ENCODE peak calls at places on chromosomes 3 and 15, in nine cellular contexts. I, F, Y, P, R, J, Z, E and U are unnamed samples.

GRCh38 chr15:98850991-98851776 is 156.4 kb downstream of the PGPEP1L start:
- DNase-seq in I (peak; percentile 82), F (peak; percentile 75), Y (peak; percentile 90), P (peak; percentile 80), R (peak; percentile 57), J (peak; percentile 27), Z (peak; percentile 61), E (peak; percentile 69), U (peak; percentile 83)

GRCh38 chr15:65309882-65310418 is 5.5 kb downstream of the RNU5B-1 start:
- DNase-seq in I (no peak), F (no peak), Y (no peak), P (no peak), R (no peak), J (no peak), Z (no peak), E (no peak), U (no peak)

GRCh38 chr3:122271246-122271898 is 53.7 kb upstream of the CSTA start:
- DNase-seq in I (no peak), F (no peak), Y (no peak), P (no peak), R (no peak), J (no peak), Z (no peak), E (no peak), U (no peak)

GRCh38 chr15:23954931-23955330 is 267.8 kb upstream of the NDN start:
- DNase-seq in I (no peak), F (peak; percentile 40), Y (no peak), P (no peak), R (no peak), J (no peak), Z (no peak), E (no peak), U (no peak)

GRCh38 chr15:58361291-58361759 is 70.5 kb upstream of the LIPC start:
- DNase-seq in I (no peak), F (no peak), Y (no peak), P (no peak), R (no peak), J (no peak), Z (no peak), E (no peak), U (no peak)

GRCh38 chr3:144272715-144273114 is 301.1 kb downstream of the DIPK2A start:
- DNase-seq in I (no peak), F (no peak), Y (no peak), P (no peak), R (no peak), J (no peak), Z (no peak), E (no peak), U (no peak)

GRCh38 chr15:66045542-66045941 is 176.3 kb downstream of the RAB11A start:
- DNase-seq in I (peak; percentile 16), F (no peak), Y (no peak), P (no peak), R (no peak), J (no peak), Z (no peak), E (no peak), U (no peak)

GRCh38 chr3:149813367-149814281 is 609 bp downstream of the RNF13 start:
- DNase-seq in I (peak; percentile 19), F (no peak), Y (peak; percentile 61), P (no peak), R (no peak), J (peak; percentile 46), Z (peak; percentile 47), E (peak; percentile 24), U (no peak)

GRCh38 chr3:44050051-44050570 is 191.6 kb upstream of the TOPAZ1 start:
- DNase-seq in I (no peak), F (no peak), Y (no peak), P (no peak), R (no peak), J (no peak), Z (no peak), E (no peak), U (no peak)

GRCh38 chr3:172201990-172202318 is 162.6 kb downstream of the FNDC3B start:
- DNase-seq in I (no peak), F (no peak), Y (no peak), P (no peak), R (no peak), J (peak; percentile 17), Z (no peak), E (no peak), U (no peak)

GRCh38 chr3:172202797-172203196 is 163.4 kb downstream of the FNDC3B start:
- DNase-seq in I (no peak), F (no peak), Y (no peak), P (no peak), R (no peak), J (no peak), Z (no peak), E (no peak), U (no peak)

GRCh38 chr3:172199850-172200369 is 160.5 kb downstream of the FNDC3B start:
- DNase-seq in I (no peak), F (no peak), Y (no peak), P (no peak), R (no peak), J (no peak), Z (no peak), E (no peak), U (no peak)

GRCh38 chr3:172203522-172204258 is 164.3 kb downstream of the FNDC3B start:
- DNase-seq in I (no peak), F (no peak), Y (no peak), P (no peak), R (no peak), J (no peak), Z (peak; percentile 98), E (no peak), U (peak; percentile 62)

GRCh38 chr3:172201136-172201989 is 162.0 kb downstream of the FNDC3B start:
- DNase-seq in I (peak; percentile 74), F (no peak), Y (peak; percentile 89), P (peak; percentile 91), R (no peak), J (peak; percentile 66), Z (no peak), E (peak; percentile 26), U (peak; percentile 73)
- H3K27ac ChIP-seq in I (peak overlapping the region; percentile 74), F (peak overlapping the region; percentile 75), Y (peak overlapping the region; percentile 88), P (peak overlapping the region; percentile 85), R (no peak overlapping the region), J (peak overlapping the region; percentile 80), Z (peak overlapping the region; percentile 39), E (peak overlapping the region; percentile 38), U (peak overlapping the region; percentile 79)

DNA sequence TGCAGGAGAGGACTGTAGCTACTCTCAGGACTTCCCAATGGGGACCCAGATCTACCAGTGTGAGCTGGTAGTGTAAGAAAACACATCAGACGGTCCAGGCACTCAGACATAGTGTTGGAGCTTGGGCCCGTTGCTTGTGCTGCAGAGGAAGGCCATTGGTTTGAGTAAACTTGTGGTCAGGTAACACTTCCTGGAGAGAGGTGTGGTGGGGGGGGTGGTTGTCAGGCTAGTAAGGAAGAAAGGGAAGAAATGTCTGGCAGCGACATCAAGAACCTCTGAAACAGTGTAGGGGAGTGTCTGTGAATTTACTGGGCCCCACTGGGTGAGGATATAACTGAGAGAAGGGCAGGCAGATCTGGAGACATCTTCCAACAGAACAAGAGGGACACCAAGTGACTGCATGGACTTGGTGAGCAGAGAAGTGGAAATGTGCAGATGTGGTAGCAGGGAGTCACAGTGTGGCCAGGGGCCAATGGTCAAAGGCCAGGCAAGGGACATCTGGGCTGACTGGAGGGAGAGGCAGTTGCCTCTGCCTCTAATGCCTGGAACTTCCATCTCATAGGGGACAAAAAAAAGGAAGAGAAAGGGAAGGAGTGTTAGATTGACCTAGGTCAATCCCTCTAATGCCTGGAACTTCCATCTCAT is 63.7 kb upstream of the MRPS22 start:
- DNase-seq in I (no peak), F (no peak), Y (no peak), P (no peak), R (no peak), J (peak; percentile 46), Z (no peak), E (no peak), U (no peak)
- TF ChIP-seq EP300 in I (no peak), F (no peak), Y (no peak), P (no peak), R (no peak), J (no peak), Z (no peak), E (no peak), U (no peak)

GRCh38 chr3:126357299-126358037 is at the start of gene KLF15:
- DNase-seq in I (peak; percentile 89), F (peak; percentile 98), Y (peak; percentile 96), P (peak; percentile 91), R (no peak), J (peak; percentile 82), Z (peak; percentile 65), E (peak; percentile 97), U (peak; percentile 91)

GRCh38 chr3:126356373-126357298 is 572 bp downstream of the KLF15 start:
- DNase-seq in I (peak; percentile 20), F (peak; percentile 90), Y (peak; percentile 82), P (peak; percentile 80), R (no peak), J (no peak), Z (no peak), E (peak; percentile 82), U (no peak)

GRCh38 chr3:126354776-126355175 is 2.4 kb downstream of the KLF15 start:
- DNase-seq in I (no peak), F (peak; percentile 45), Y (peak; percentile 62), P (peak; percentile 58), R (no peak), J (no peak), Z (no peak), E (no peak), U (no peak)

GRCh38 chr3:126355251-126355650 is 2.0 kb downstream of the KLF15 start:
- DNase-seq in I (no peak), F (peak; percentile 33), Y (peak; percentile 67), P (no peak), R (no peak), J (no peak), Z (no peak), E (no peak), U (no peak)

GRCh38 chr3:126355777-126356372 is 1.3 kb downstream of the KLF15 start:
- DNase-seq in I (peak; percentile 88), F (peak; percentile 97), Y (peak; percentile 100), P (peak; percentile 98), R (peak; percentile 64), J (peak; percentile 94), Z (peak; percentile 94), E (peak; percentile 99), U (peak; percentile 98)
- TF ChIP-seq POLR2AphosphoS5 in I (peak; percentile 85), F (peak; percentile 72), Y (peak; percentile 97), P (peak; percentile 3), R (no peak), J (no peak), Z (peak; percentile 44), E (no peak), U (peak; percentile 97)

GRCh38 chr3:46861996-46862688 is 1.1 kb downstream of the MYL3 start:
- DNase-seq in I (no peak), F (no peak), Y (peak; percentile 40), P (peak; percentile 44), R (no peak), J (no peak), Z (no peak), E (no peak), U (no peak)

GRCh38 chr3:46862689-46863020 is 589 bp downstream of the MYL3 start:
- DNase-seq in I (no peak), F (no peak), Y (no peak), P (no peak), R (no peak), J (no peak), Z (no peak), E (no peak), U (no peak)

GRCh38 chr3:46858996-46859710 is 4.1 kb downstream of the MYL3 start:
- DNase-seq in I (no peak), F (peak; percentile 37), Y (no peak), P (peak; percentile 44), R (no peak), J (no peak), Z (no peak), E (no peak), U (no peak)

GRCh38 chr3:46861293-46861995 is 1.8 kb downstream of the MYL3 start:
- DNase-seq in I (no peak), F (no peak), Y (peak; percentile 55), P (peak; percentile 47), R (no peak), J (peak; percentile 28), Z (peak; percentile 18), E (no peak), U (no peak)

GRCh38 chr3:46860381-46861292 is 2.6 kb downstream of the MYL3 start:
- DNase-seq in I (no peak), F (peak; percentile 43), Y (peak; percentile 63), P (peak; percentile 68), R (no peak), J (peak; percentile 54), Z (peak; percentile 44), E (no peak), U (no peak)
- H3K27ac ChIP-seq in I (no peak overlapping the region), F (no peak overlapping the region), Y (no peak overlapping the region), P (no peak overlapping the region), R (no peak overlapping the region), J (no peak overlapping the region), Z (no peak overlapping the region), E (no peak overlapping the region), U (no peak overlapping the region)